ENCODE peak calls at places on chromosomes 13 and 19, in six cellular contexts. D, W, X, Z, L and O are unnamed samples.

GRCh38 chr13:64272681-64273080 is 2857.0 kb upstream of the PCDH20 start:
- DNase-seq in Z (no peak), W (no peak), X (no peak), L (no peak), D (no peak), O (no peak)

GRCh38 chr19:52336976-52337375 is 933 bp downstream of the ZNF610 start:
- DNase-seq in D (no peak), L (no peak), X (no peak), Z (no peak), W (no peak), O (peak; percentile 19)

GRCh38 chr19:13033819-13034611 is 38.7 kb downstream of the NFIX start:
- DNase-seq in Z (no peak), D (no peak), X (peak; percentile 60), W (peak; percentile 60), L (no peak), O (peak; percentile 70)

GRCh38 chr13:111339366-111340143 is 19.1 kb downstream of the TEX29 start:
- DNase-seq in Z (no peak), X (no peak), D (no peak), L (no peak), W (no peak), O (no peak)

GRCh38 chr13:45078003-45078402 is 42.3 kb upstream of the GTF2F2 start:
- DNase-seq in W (no peak), X (no peak), D (no peak), Z (no peak), L (no peak), O (no peak)

GRCh38 chr19:41405776-41406175 is 8.2 kb downstream of the BCKDHA start:
- DNase-seq in W (no peak), Z (no peak), L (no peak), X (no peak), D (no peak), O (no peak)

GRCh38 chr13:104024416-104025170 is 958.4 kb upstream of the SLC10A2 start:
- DNase-seq in L (no peak), X (no peak), Z (no peak), W (no peak), D (no peak), O (no peak)

GRCh38 chr19:14073925-14074838 is 1.6 kb downstream of the MISP3 start:
- DNase-seq in L (no peak), W (no peak), X (peak; percentile 41), D (no peak), Z (no peak), O (peak; percentile 26)

GRCh38 chr13:29607465-29607864 is 12.0 kb upstream of the SLC7A1 start:
- DNase-seq in X (no peak), L (no peak), W (no peak), D (no peak), Z (no peak), O (no peak)

GRCh38 chr19:47263169-47263560 is 6.8 kb downstream of the CCDC9 start:
- DNase-seq in L (no peak), W (no peak), Z (no peak), X (no peak), D (no peak), O (no peak)

GRCh38 chr13:50081106-50081898 is 66.1 kb downstream of the KCNRG start:
- DNase-seq in W (no peak), D (peak; percentile 24), Z (peak; percentile 48), L (no peak), X (peak; percentile 58), O (peak; percentile 41)

GRCh38 chr19:19570561-19570960 is 32.5 kb downstream of the CILP2 start:
- DNase-seq in Z (no peak), D (no peak), W (no peak), X (no peak), L (no peak), O (no peak)

GRCh38 chr13:28754698-28755545 is 36.2 kb upstream of the SLC46A3 start:
- DNase-seq in X (no peak), D (no peak), W (no peak), Z (no peak), L (no peak), O (no peak)

GRCh38 chr19:44775676-44776240 is 1.9 kb upstream of the CBLC start:
- DNase-seq in Z (no peak), W (no peak), D (no peak), X (no peak), L (no peak), O (no peak)

GRCh38 chr13:106096661-106097092 is 438.8 kb downstream of the EFNB2 start:
- DNase-seq in L (no peak), Z (no peak), W (no peak), X (no peak), D (no peak), O (peak; percentile 44)

GRCh38 chr19:44587863-44588752 is 25.3 kb upstream of the IGSF23 start:
- DNase-seq in Z (no peak), W (no peak), L (no peak), D (no peak), X (no peak), O (peak; percentile 78)

GRCh38 chr19:43078311-43078710 is 4.2 kb downstream of the PSG2 start:
- DNase-seq in Z (no peak), W (no peak), L (no peak), D (no peak), X (no peak), O (peak; percentile 65)

GRCh38 chr13:19605161-19605955 is 28.1 kb upstream of the MPHOSPH8 start:
- DNase-seq in Z (no peak), D (no peak), L (no peak), X (no peak), W (no peak), O (no peak)

GRCh38 chr19:51127755-51128154 is 3.0 kb downstream of the SIGLEC9 start:
- DNase-seq in L (no peak), D (no peak), Z (no peak), X (no peak), W (no peak), O (peak; percentile 84)

GRCh38 chr19:38949580-38950367 is 19.0 kb downstream of the MRPS12 start:
- DNase-seq in W (peak; percentile 68), X (peak; percentile 93), Z (peak; percentile 89), D (peak; percentile 62), L (no peak), O (no peak)

GRCh38 chr13:66700336-66700735 is 529.8 kb downstream of the PCDH9 start:
- DNase-seq in D (no peak), W (no peak), Z (no peak), X (no peak), L (no peak), O (no peak)

GRCh38 chr13:113981611-113982295 is 7.9 kb upstream of the C13orf46 start:
- DNase-seq in Z (no peak), L (no peak), W (no peak), X (no peak), D (no peak), O (no peak)